ENCODE peak calls at places on chromosomes 2 and 18, in five cellular contexts. H is fibroblast of pulmonary artery, Y is ascending aorta, M is fibroblast of lung, K is testis. D is an unnamed sample.

GRCh38 chr2:211598238-211598637 is 940.4 kb downstream of the ERBB4 start:
- DNase-seq in Y (no peak), K (no peak), H (no peak), M (no peak), D (no peak)

GRCh38 chr18:14025306-14025940 is 106.8 kb downstream of the ZNF519 start:
- DNase-seq in Y (no peak), H (no peak), K (no peak), M (no peak), D (no peak)

GRCh38 chr2:50529600-50530218 is 502.2 kb downstream of the NRXN1 start:
- DNase-seq in H (peak; percentile 67), K (no peak), M (peak; percentile 71), Y (no peak), D (peak; percentile 44)

GRCh38 chr2:68908392-68908970 is 37.3 kb upstream of the BMP10 start:
- DNase-seq in K (peak; percentile 72), H (peak; percentile 85), M (peak; percentile 81), Y (peak; percentile 90), D (peak; percentile 37)

GRCh38 chr2:119552902-119553301 is 8.7 kb downstream of the CFAP221 start:
- DNase-seq in M (no peak), H (no peak), K (no peak), Y (no peak), D (no peak)

GRCh38 chr2:51304341-51304740 is 272.4 kb upstream of the NRXN1 start:
- DNase-seq in H (no peak), Y (no peak), M (no peak), K (no peak), D (no peak)

GRCh38 chr2:149422991-149423338 is 92.6 kb downstream of the LYPD6 start:
- DNase-seq in H (no peak), Y (no peak), M (no peak), K (no peak), D (no peak)

GRCh38 chr2:974054-974453 is 23.4 kb downstream of the SNTG2 start:
- DNase-seq in Y (no peak), M (no peak), H (no peak), K (no peak), D (no peak)

GRCh38 chr2:101949304-101949703 is 42.5 kb upstream of the IL1R2 start:
- DNase-seq in M (peak; percentile 21), K (no peak), H (no peak), Y (no peak), D (no peak)

GRCh38 chr2:73284296-73285161 is at the start of gene FBXO41:
- DNase-seq in K (peak; percentile 59), H (no peak), M (peak; percentile 26), Y (peak; percentile 65), D (peak; percentile 18)

GRCh38 chr2:62801814-62802524 is 96.5 kb downstream of the EHBP1 start:
- DNase-seq in Y (no peak), H (peak; percentile 14), K (no peak), M (no peak), D (no peak)

GRCh38 chr2:104164721-104165252 is 689.1 kb upstream of the POU3F3 start:
- DNase-seq in H (no peak), M (no peak), K (no peak), Y (no peak), D (no peak)

GRCh38 chr2:128746356-128746755 is 427.7 kb upstream of the HS6ST1 start:
- DNase-seq in H (peak; percentile 96), K (peak; percentile 69), Y (no peak), M (peak; percentile 91), D (peak; percentile 83)

GRCh38 chr18:31667185-31667584 is 17.2 kb downstream of the B4GALT6 start:
- DNase-seq in K (no peak), M (peak; percentile 21), H (peak; percentile 52), Y (no peak), D (peak; percentile 48)

GRCh38 chr2:55843096-55843991 is 80.2 kb downstream of the EFEMP1 start:
- DNase-seq in M (peak; percentile 99), K (no peak), H (peak; percentile 82), Y (no peak), D (peak; percentile 100)

GRCh38 chr18:8526316-8526715 is 82.9 kb upstream of the RAB12 start:
- DNase-seq in Y (no peak), M (no peak), H (no peak), K (no peak), D (no peak)

GRCh38 chr18:26175481-26175880 is 41.8 kb downstream of the PSMA8 start:
- DNase-seq in K (no peak), H (no peak), Y (no peak), M (no peak), D (no peak)

GRCh38 chr2:32192418-32192817 is 26.8 kb downstream of the SLC30A6 start:
- DNase-seq in H (no peak), K (no peak), Y (no peak), M (no peak), D (no peak)

GRCh38 chr18:14927701-14928100 is 179.7 kb downstream of the ANKRD30B start:
- DNase-seq in K (no peak), H (no peak), M (no peak), Y (no peak), D (no peak)

GRCh38 chr2:130390460-130391057 is 34.7 kb downstream of the PTPN18 start:
- DNase-seq in M (no peak), K (peak; percentile 46), Y (no peak), H (no peak), D (no peak)

GRCh38 chr2:221629478-221629877 is 57.4 kb upstream of the EPHA4 start:
- DNase-seq in Y (no peak), H (peak; percentile 42), K (no peak), M (peak; percentile 63), D (peak; percentile 14)

GRCh38 chr2:163877316-163877715 is 141.5 kb upstream of the FIGN start:
- DNase-seq in M (peak; percentile 2), K (no peak), H (peak; percentile 39), Y (no peak), D (peak; percentile 62)

GRCh38 chr2:147098946-147099345 is 745.9 kb upstream of the ACVR2A start:
- DNase-seq in K (no peak), H (peak; percentile 9), Y (no peak), M (peak; percentile 12), D (no peak)

GRCh38 chr18:54880706-54881105 is 52.4 kb downstream of the RAB27B start:
- DNase-seq in Y (no peak), H (peak; percentile 78), M (peak; percentile 30), K (no peak), D (peak; percentile 88)

GRCh38 chr18:36693931-36694661 is 134.7 kb downstream of the TPGS2 start:
- DNase-seq in K (no peak), Y (no peak), M (no peak), H (no peak), D (peak; percentile 7)

GRCh38 chr2:28544915-28545589 is 49.2 kb downstream of the PLB1 start:
- DNase-seq in H (no peak), K (peak; percentile 34), Y (no peak), M (no peak), D (peak; percentile 14)

GRCh38 chr2:205141381-205141780 is 540.9 kb upstream of the NRP2 start:
- DNase-seq in H (no peak), K (no peak), M (no peak), Y (no peak), D (no peak)

GRCh38 chr2:26767129-26767528 is 3.0 kb downstream of the SLC35F6 start:
- DNase-seq in Y (no peak), K (no peak), H (no peak), M (no peak), D (no peak)

GRCh38 chr2:236028066-236028465 is 140.1 kb downstream of the GBX2 start:
- DNase-seq in M (no peak), Y (no peak), H (no peak), K (no peak), D (no peak)

GRCh38 chr2:215383652-215384279 is 52.1 kb downstream of the FN1 start:
- DNase-seq in H (no peak), Y (no peak), M (no peak), K (no peak), D (no peak)

GRCh38 chr2:55391615-55392242 is 27.9 kb downstream of the CCDC88A start:
- DNase-seq in H (no peak), Y (no peak), M (no peak), K (no peak), D (no peak)

GRCh38 chr2:173271135-173271534 is 83.5 kb upstream of the CDCA7 start:
- DNase-seq in H (no peak), K (no peak), M (no peak), Y (no peak), D (no peak)

GRCh38 chr2:215958231-215958630 is 55.1 kb downstream of the MREG start:
- DNase-seq in Y (no peak), H (no peak), M (no peak), K (no peak), D (no peak)

DNA sequence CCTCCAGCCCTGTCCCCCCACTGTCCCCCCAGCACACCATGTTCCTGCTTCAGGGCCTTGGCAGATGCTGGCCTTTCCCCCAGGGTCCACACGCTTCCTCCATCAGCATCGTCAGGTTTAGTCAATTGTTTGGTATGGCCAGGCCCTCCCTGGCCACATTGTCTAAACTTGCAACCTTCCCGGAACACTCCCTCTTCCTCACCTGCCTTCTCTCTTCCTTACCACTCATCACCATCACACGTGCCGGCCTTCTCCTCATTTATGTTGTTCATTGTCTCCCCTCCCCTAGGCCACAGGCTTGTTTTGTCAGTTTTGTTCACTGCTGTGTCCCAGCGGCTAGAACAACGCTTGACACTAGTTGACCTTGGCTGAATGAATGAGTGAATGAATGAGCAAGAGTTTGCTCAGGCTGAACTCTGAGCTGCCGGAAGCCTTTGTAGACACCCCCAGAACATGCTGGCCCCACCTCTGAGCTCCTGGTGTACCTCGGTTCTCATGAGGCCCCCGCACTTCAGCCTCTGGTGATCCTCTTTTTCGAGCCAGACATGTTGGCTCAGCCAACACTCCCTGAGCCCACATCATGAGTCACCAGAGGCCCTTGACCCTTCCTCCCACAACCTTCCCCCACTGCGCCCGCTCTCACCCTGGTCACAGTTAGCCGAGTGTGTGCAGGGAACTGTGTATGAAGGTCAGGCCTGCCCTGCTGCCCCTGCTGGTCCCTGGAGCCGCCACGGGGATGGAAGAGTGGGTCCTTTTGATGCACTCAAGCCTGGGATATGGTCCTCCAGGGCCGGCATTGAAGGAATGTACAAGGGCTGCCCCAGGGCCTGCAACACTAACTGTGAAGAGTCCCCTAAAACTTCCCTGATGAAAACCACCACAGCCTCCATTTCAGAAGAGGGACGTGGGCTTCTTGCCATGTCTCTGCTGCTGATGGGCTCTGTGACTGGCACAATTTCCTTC is 57.5 kb downstream of the HS1BP3 start:
- DNase-seq in Y (peak; percentile 84), K (peak; percentile 73), M (peak; percentile 98), H (peak; percentile 94), D (peak; percentile 97)
- TF ChIP-seq CTCF in Y (no peak), K (no peak), M (no peak), H (no peak), D (no peak)

DNA sequence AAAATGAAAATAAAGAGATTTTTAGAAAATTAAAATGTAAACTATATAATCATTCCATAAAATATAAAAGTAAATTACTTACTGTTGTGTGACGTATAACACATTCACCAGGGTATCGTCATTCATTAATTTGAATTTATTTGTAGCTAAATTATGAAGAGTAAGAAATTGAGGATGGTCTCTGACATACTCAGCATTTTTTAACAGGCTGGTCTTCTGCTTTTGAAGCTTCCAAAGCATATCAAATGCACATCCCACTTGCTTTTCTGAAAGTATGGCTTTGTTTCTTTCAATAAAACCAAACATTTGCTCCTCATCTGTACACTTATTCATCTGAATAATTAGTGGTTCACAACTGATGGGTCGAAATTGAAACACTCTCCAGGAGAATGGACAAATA is 2.1 kb downstream of the FASTKD1 start:
- DNase-seq in M (no peak), K (no peak), Y (no peak), H (no peak), D (no peak)
- H3K4me3 ChIP-seq in M (no peak overlapping the region), K (no peak overlapping the region), Y (no peak overlapping the region), H (no peak overlapping the region), D (no peak overlapping the region)

GRCh38 chr18:471701-472100 is 28.8 kb downstream of the COLEC12 start:
- DNase-seq in H (peak; percentile 40), M (no peak), K (no peak), Y (no peak), D (no peak)
- TF ChIP-seq CTCF in H (no peak), M (no peak), K (no peak), Y (no peak), D (no peak)

GRCh38 chr2:8478133-8478793 is 203.6 kb upstream of the ID2 start:
- DNase-seq in Y (no peak), H (no peak), M (no peak), K (no peak), D (no peak)
- H3K4me3 ChIP-seq in Y (no peak overlapping the region), H (no peak overlapping the region), M (no peak overlapping the region), K (no peak overlapping the region), D (no peak overlapping the region)